ENCODE peak calls at places on chromosomes 2 and 18, in ten cellular contexts. One of them, this sample, is unnamed.

GRCh38 chr18:12236934-12237832 is 17.0 kb upstream of the CIDEA start:
- DNase-seq in A549: peak
- DNase-seq in activated CD4-positive, alpha-beta T cell treated with anti-CD3 and anti-CD28 coated beads for 4 hours: peak
- DNase-seq in GM03348: peak
- DNase-seq in nephron progenitor cell: peak
- DNase-seq in activated T-helper 1 cell treated with Interleukin-2 at 50 U/mL for 16 hours: peak
- DNase-seq in lung: peak
- DNase-seq in left ventricle myocardium superior: peak
- DNase-seq in GM13977: peak
- DNase-seq in substantia nigra: peak
- DNase-seq in this sample: peak

GRCh38 chr2:27095745-27096651 is 9.4 kb downstream of the KHK start:
- DNase-seq in A549: peak
- DNase-seq in activated CD4-positive, alpha-beta T cell treated with anti-CD3 and anti-CD28 coated beads for 4 hours: peak
- DNase-seq in GM03348: peak
- DNase-seq in nephron progenitor cell: peak
- DNase-seq in activated T-helper 1 cell treated with Interleukin-2 at 50 U/mL for 16 hours: no peak
- DNase-seq in lung: peak
- DNase-seq in left ventricle myocardium superior: peak
- DNase-seq in GM13977: peak
- DNase-seq in substantia nigra: peak
- DNase-seq in this sample: peak

GRCh38 chr18:23281626-23282436 is 146.5 kb downstream of the CABLES1 start:
- DNase-seq in A549: peak
- DNase-seq in activated CD4-positive, alpha-beta T cell treated with anti-CD3 and anti-CD28 coated beads for 4 hours: no peak
- DNase-seq in GM03348: peak
- DNase-seq in nephron progenitor cell: no peak
- DNase-seq in activated T-helper 1 cell treated with Interleukin-2 at 50 U/mL for 16 hours: no peak
- DNase-seq in lung: no peak
- DNase-seq in left ventricle myocardium superior: no peak
- DNase-seq in GM13977: no peak
- DNase-seq in substantia nigra: no peak
- DNase-seq in this sample: no peak

GRCh38 chr18:9516437-9517064 is 41.2 kb downstream of the RALBP1 start:
- DNase-seq in A549: no peak
- DNase-seq in activated CD4-positive, alpha-beta T cell treated with anti-CD3 and anti-CD28 coated beads for 4 hours: peak
- DNase-seq in GM03348: peak
- DNase-seq in nephron progenitor cell: peak
- DNase-seq in activated T-helper 1 cell treated with Interleukin-2 at 50 U/mL for 16 hours: no peak
- DNase-seq in lung: no peak
- DNase-seq in left ventricle myocardium superior: no peak
- DNase-seq in GM13977: peak
- DNase-seq in substantia nigra: no peak
- DNase-seq in this sample: no peak

GRCh38 chr2:182615036-182615435 is 101.0 kb upstream of the DNAJC10 start:
- DNase-seq in A549: no peak
- DNase-seq in activated CD4-positive, alpha-beta T cell treated with anti-CD3 and anti-CD28 coated beads for 4 hours: no peak
- DNase-seq in GM03348: peak
- DNase-seq in nephron progenitor cell: no peak
- DNase-seq in activated T-helper 1 cell treated with Interleukin-2 at 50 U/mL for 16 hours: no peak
- DNase-seq in lung: no peak
- DNase-seq in left ventricle myocardium superior: no peak
- DNase-seq in GM13977: no peak
- DNase-seq in substantia nigra: no peak
- DNase-seq in this sample: no peak

GRCh38 chr2:101188683-101189405 is 37.7 kb upstream of the TBC1D8 start:
- DNase-seq in A549: peak
- DNase-seq in activated CD4-positive, alpha-beta T cell treated with anti-CD3 and anti-CD28 coated beads for 4 hours: no peak
- DNase-seq in GM03348: peak
- DNase-seq in nephron progenitor cell: peak
- DNase-seq in activated T-helper 1 cell treated with Interleukin-2 at 50 U/mL for 16 hours: no peak
- DNase-seq in lung: peak
- DNase-seq in left ventricle myocardium superior: no peak
- DNase-seq in GM13977: no peak
- DNase-seq in substantia nigra: no peak
- DNase-seq in this sample: peak

GRCh38 chr2:240800241-240800640 is 19.8 kb downstream of the KIF1A start:
- DNase-seq in A549: no peak
- DNase-seq in activated CD4-positive, alpha-beta T cell treated with anti-CD3 and anti-CD28 coated beads for 4 hours: no peak
- DNase-seq in GM03348: no peak
- DNase-seq in nephron progenitor cell: no peak
- DNase-seq in activated T-helper 1 cell treated with Interleukin-2 at 50 U/mL for 16 hours: no peak
- DNase-seq in lung: no peak
- DNase-seq in left ventricle myocardium superior: peak
- DNase-seq in GM13977: no peak
- DNase-seq in substantia nigra: peak
- DNase-seq in this sample: no peak

GRCh38 chr2:188434018-188434417 is 142.3 kb downstream of the GULP1 start:
- DNase-seq in A549: no peak
- DNase-seq in activated CD4-positive, alpha-beta T cell treated with anti-CD3 and anti-CD28 coated beads for 4 hours: no peak
- DNase-seq in GM03348: no peak
- DNase-seq in nephron progenitor cell: no peak
- DNase-seq in activated T-helper 1 cell treated with Interleukin-2 at 50 U/mL for 16 hours: no peak
- DNase-seq in lung: no peak
- DNase-seq in left ventricle myocardium superior: no peak
- DNase-seq in GM13977: no peak
- DNase-seq in substantia nigra: no peak
- DNase-seq in this sample: no peak

GRCh38 chr2:98148968-98149697 is 62.2 kb downstream of the VWA3B start:
- DNase-seq in A549: no peak
- DNase-seq in activated CD4-positive, alpha-beta T cell treated with anti-CD3 and anti-CD28 coated beads for 4 hours: no peak
- DNase-seq in GM03348: peak
- DNase-seq in nephron progenitor cell: no peak
- DNase-seq in activated T-helper 1 cell treated with Interleukin-2 at 50 U/mL for 16 hours: no peak
- DNase-seq in lung: no peak
- DNase-seq in left ventricle myocardium superior: no peak
- DNase-seq in GM13977: no peak
- DNase-seq in substantia nigra: peak
- DNase-seq in this sample: no peak

GRCh38 chr18:11149441-11150270 is at the start of gene PIEZO2:
- DNase-seq in A549: peak
- DNase-seq in activated CD4-positive, alpha-beta T cell treated with anti-CD3 and anti-CD28 coated beads for 4 hours: no peak
- DNase-seq in GM03348: peak
- DNase-seq in nephron progenitor cell: peak
- DNase-seq in activated T-helper 1 cell treated with Interleukin-2 at 50 U/mL for 16 hours: no peak
- DNase-seq in lung: peak
- DNase-seq in left ventricle myocardium superior: peak
- DNase-seq in GM13977: peak
- DNase-seq in substantia nigra: peak
- DNase-seq in this sample: peak

GRCh38 chr18:79877163-79878091 is 74.0 kb downstream of the SLC66A2 start:
- DNase-seq in A549: no peak
- DNase-seq in activated CD4-positive, alpha-beta T cell treated with anti-CD3 and anti-CD28 coated beads for 4 hours: no peak
- DNase-seq in GM03348: no peak
- DNase-seq in nephron progenitor cell: peak
- DNase-seq in activated T-helper 1 cell treated with Interleukin-2 at 50 U/mL for 16 hours: no peak
- DNase-seq in lung: no peak
- DNase-seq in left ventricle myocardium superior: peak
- DNase-seq in GM13977: no peak
- DNase-seq in substantia nigra: no peak
- DNase-seq in this sample: peak